ENCODE peak calls at places on chromosomes 13 and 19, in four cellular contexts. E is NCI-H1048, Y is GM12892, X is MCF 10A. A is an unnamed sample.
A peak's percentile ranks its signal among the peaks of the same experiment; 100 is the strongest.

GRCh38 chr19:1561236-1561842 is 6.8 kb downstream of the MEX3D start:
- DNase-seq in E (no peak), Y (no peak), X (no peak), A (no peak)

GRCh38 chr19:18764591-18765051 is 26.5 kb downstream of the COMP start:
- DNase-seq in E (no peak), Y (no peak), X (no peak), A (no peak)

GRCh38 chr19:11626252-11626651 is 29.0 kb downstream of the ZNF627 start:
- DNase-seq in E (no peak), Y (no peak), X (no peak), A (no peak)

GRCh38 chr19:46250057-46250456 is 20.5 kb downstream of the IGFL1 start:
- DNase-seq in E (no peak), Y (no peak), X (peak; percentile 21), A (no peak)

GRCh38 chr19:4365791-4366665 is 22.7 kb downstream of the MPND start:
- DNase-seq in E (no peak), Y (no peak), X (no peak), A (no peak)

GRCh38 chr19:29683009-29683408 is 17.7 kb downstream of the PLEKHF1 start:
- DNase-seq in E (no peak), Y (no peak), X (no peak), A (no peak)

GRCh38 chr13:96540656-96541055 is 450.7 kb downstream of the HS6ST3 start:
- DNase-seq in E (no peak), Y (no peak), X (no peak), A (no peak)

GRCh38 chr19:48842744-48843162 is 6.5 kb upstream of the HSD17B14 start:
- DNase-seq in E (no peak), Y (no peak), X (peak; percentile 67), A (no peak)

GRCh38 chr13:30577381-30577780 is 40.3 kb upstream of the USPL1 start:
- DNase-seq in E (no peak), Y (no peak), X (peak; percentile 90), A (no peak)

GRCh38 chr19:47107201-47107952 is 6.2 kb downstream of the ZC3H4 start:
- DNase-seq in E (no peak), Y (no peak), X (peak; percentile 21), A (no peak)

GRCh38 chr19:29685326-29685725 is 20.1 kb downstream of the PLEKHF1 start:
- DNase-seq in E (no peak), Y (no peak), X (peak; percentile 70), A (no peak)

GRCh38 chr13:45847554-45848224 is 3.9 kb downstream of the SIAH3 start:
- DNase-seq in E (no peak), Y (no peak), X (no peak), A (no peak)

GRCh38 chr19:17975032-17975431 is 8.1 kb downstream of the KCNN1 start:
- DNase-seq in E (no peak), Y (no peak), X (no peak), A (no peak)

GRCh38 chr19:15432018-15432494 is 13.3 kb upstream of the AKAP8L start:
- DNase-seq in E (no peak), Y (peak; percentile 58), X (no peak), A (peak; percentile 74)

GRCh38 chr19:36805364-36805763 is 32.8 kb upstream of the ZNF850 start:
- DNase-seq in E (no peak), Y (no peak), X (no peak), A (no peak)

GRCh38 chr19:1177322-1178114 is 3.5 kb upstream of the SBNO2 start:
- DNase-seq in E (no peak), Y (no peak), X (peak; percentile 99), A (peak; percentile 90)

GRCh38 chr19:34436716-34437115 is 8.5 kb downstream of the UBA2 start:
- DNase-seq in E (no peak), Y (no peak), X (no peak), A (no peak)

GRCh38 chr13:109408596-109409382 is 377.6 kb downstream of the IRS2 start:
- DNase-seq in E (no peak), Y (no peak), X (peak; percentile 18), A (no peak)

GRCh38 chr19:50649433-50650391 is at the start of gene C19orf81:
- DNase-seq in E (no peak), Y (no peak), X (peak; percentile 11), A (no peak)

GRCh38 chr19:51691122-51692064 is 1.7 kb upstream of the SPACA6 start:
- DNase-seq in E (no peak), Y (no peak), X (peak; percentile 49), A (no peak)

GRCh38 chr13:113393226-113393571 is 29.3 kb upstream of the GRTP1 start:
- DNase-seq in E (no peak), Y (no peak), X (no peak), A (no peak)

GRCh38 chr19:35462476-35462953 is 14.5 kb downstream of the FFAR2 start:
- DNase-seq in E (no peak), Y (no peak), X (no peak), A (no peak)

GRCh38 chr13:50318887-50319286 is 303.6 kb downstream of the KCNRG start:
- DNase-seq in E (no peak), Y (no peak), X (no peak), A (no peak)

A was measured in 8988T.